ENCODE peak calls at places on chromosomes 11 and 22, in six cellular contexts. M is kidney epithelial cell, S is T-cell, B is neuronal stem cell, K is RCC 7860, A is stomach. C is an unnamed sample.

GRCh38 chr11:33454264-33454663 is 197.1 kb downstream of the HIPK3 start:
- DNase-seq in K (no peak), B (no peak), S (no peak), A (no peak), M (no peak), C (no peak)

GRCh38 chr11:11157201-11157600 is 195.8 kb downstream of the CSNK2A3 start:
- DNase-seq in B (no peak), M (no peak), K (no peak), A (no peak), S (peak; percentile 37), C (peak; percentile 34)

GRCh38 chr22:25172153-25172552 is 27.5 kb upstream of the CRYBB3 start:
- DNase-seq in S (peak; percentile 5), B (no peak), K (no peak), M (no peak), A (peak; percentile 50), C (no peak)

GRCh38 chr11:129917231-129917630 is 21.9 kb upstream of the NFRKB start:
- DNase-seq in K (peak; percentile 5), A (no peak), M (no peak), S (no peak), B (no peak), C (no peak)

GRCh38 chr11:38835986-38836385 is 2237.9 kb upstream of the RAG2 start:
- DNase-seq in K (no peak), S (no peak), M (no peak), B (no peak), A (no peak), C (no peak)

GRCh38 chr11:35488117-35488516 is 37.3 kb downstream of the PAMR1 start:
- DNase-seq in B (no peak), M (no peak), A (no peak), S (no peak), K (no peak), C (no peak)

GRCh38 chr11:44980533-44981427 is 30.1 kb upstream of the TP53I11 start:
- DNase-seq in M (no peak), S (no peak), A (no peak), B (no peak), K (no peak), C (no peak)

GRCh38 chr11:72349616-72350218 is 84.6 kb downstream of the CLPB start:
- DNase-seq in M (no peak), S (no peak), A (no peak), K (no peak), B (no peak), C (no peak)

GRCh38 chr11:110479070-110479444 is 49.3 kb downstream of the FDX1 start:
- DNase-seq in K (no peak), B (no peak), A (no peak), S (no peak), M (no peak), C (no peak)

GRCh38 chr11:35256296-35256695 is 117.3 kb downstream of the CD44 start:
- DNase-seq in A (no peak), S (no peak), M (no peak), K (no peak), B (no peak), C (no peak)

GRCh38 chr11:116720895-116721294 is 51.9 kb downstream of the BUD13 start:
- DNase-seq in S (no peak), A (no peak), M (no peak), B (no peak), K (no peak), C (no peak)

GRCh38 chr22:40036591-40037225 is 42.0 kb downstream of the FAM83F start:
- DNase-seq in S (no peak), K (peak; percentile 56), B (peak; percentile 63), A (peak; percentile 63), M (no peak), C (peak; percentile 67)

GRCh38 chr22:19845369-19845722 is 9.3 kb downstream of the GNB1L start:
- DNase-seq in M (no peak), K (no peak), S (no peak), A (no peak), B (no peak), C (no peak)

GRCh38 chr22:37157516-37158289 is 8.0 kb upstream of the IL2RB start:
- DNase-seq in A (no peak), S (no peak), M (no peak), K (peak; percentile 25), B (no peak), C (no peak)

GRCh38 chr11:34356918-34357645 is 728 bp downstream of the ABTB2 start:
- DNase-seq in K (peak; percentile 10), A (peak; percentile 63), B (peak; percentile 54), M (no peak), S (peak; percentile 23), C (peak; percentile 53)

GRCh38 chr22:17710023-17710422 is 64.2 kb downstream of the BID start:
- DNase-seq in M (no peak), A (no peak), B (no peak), S (no peak), K (no peak), C (no peak)

GRCh38 chr22:40423882-40424640 is 53.7 kb downstream of the SGSM3 start:
- DNase-seq in K (no peak), A (no peak), M (no peak), S (no peak), B (no peak), C (no peak)

C was measured in neural crest cell.